ENCODE peak calls at places on chromosomes 7 and 10, in ten cellular contexts. Y is adrenal gland, P is endothelial cell of umbilical vein, V is transverse colon, O is uterus, S is ovary, F is A549, Z is Peyer's patch, U is lower leg skin, N is body of pancreas. T is an unnamed sample.

GRCh38 chr10:1671366-1672000 is 65.8 kb downstream of the ADARB2 start:
- DNase-seq in Y (no peak), P (no peak), V (no peak), O (no peak), S (no peak), F (no peak), Z (peak), U (no peak), N (no peak), T (no peak)

GRCh38 chr10:25912796-25913195 is 21.2 kb upstream of the MYO3A start:
- DNase-seq in Y (no peak), P (no peak), V (no peak), O (no peak), S (no peak), F (no peak), Z (no peak), U (no peak), N (no peak), T (no peak)

GRCh38 chr7:66629222-66629658 is 559 bp downstream of the KCTD7 start:
- DNase-seq in Y (peak), P (peak), V (peak), O (no peak), S (no peak), F (no peak), Z (peak), U (peak), N (no peak), T (no peak)

GRCh38 chr7:122316467-122317394 is 12.2 kb upstream of the FEZF1 start:
- DNase-seq in Y (no peak), P (no peak), V (peak), O (no peak), S (peak), F (no peak), Z (no peak), U (no peak), N (no peak), T (no peak)

GRCh38 chr7:43943702-43944187 is 17.5 kb downstream of the UBE2D4 start:
- DNase-seq in Y (no peak), P (no peak), V (no peak), O (no peak), S (no peak), F (no peak), Z (no peak), U (no peak), N (no peak), T (no peak)

GRCh38 chr7:91812388-91812787 is 68.1 kb downstream of the MTERF1 start:
- DNase-seq in Y (no peak), P (no peak), V (no peak), O (no peak), S (no peak), F (no peak), Z (no peak), U (no peak), N (no peak), T (no peak)

GRCh38 chr10:47370015-47370767 is 13.9 kb downstream of the ZNF488 start:
- DNase-seq in Y (peak), P (no peak), V (no peak), O (no peak), S (no peak), F (no peak), Z (peak), U (peak), N (peak), T (no peak)

GRCh38 chr7:139131622-139132021 is 22.1 kb upstream of the ZC3HAV1 start:
- DNase-seq in Y (no peak), P (no peak), V (no peak), O (no peak), S (no peak), F (no peak), Z (no peak), U (no peak), N (no peak), T (no peak)

GRCh38 chr7:137454169-137455166 is 110.9 kb upstream of the PTN start:
- DNase-seq in Y (peak), P (peak), V (peak), O (peak), S (no peak), F (peak), Z (peak), U (peak), N (no peak), T (no peak)

GRCh38 chr7:134457166-134457565 is 1.7 kb downstream of the AKR1B1 start:
- DNase-seq in Y (no peak), P (no peak), V (no peak), O (no peak), S (no peak), F (no peak), Z (no peak), U (no peak), N (no peak), T (no peak)

GRCh38 chr10:50360486-50360885 is 109.2 kb upstream of the ASAH2 start:
- DNase-seq in Y (no peak), P (no peak), V (no peak), O (no peak), S (no peak), F (no peak), Z (no peak), U (no peak), N (no peak), T (no peak)

GRCh38 chr7:29894238-29894637 is 87.9 kb downstream of the WIPF3 start:
- DNase-seq in Y (no peak), P (no peak), V (no peak), O (no peak), S (no peak), F (no peak), Z (no peak), U (no peak), N (no peak), T (no peak)

GRCh38 chr10:85648279-85648754 is 718.3 kb downstream of the GRID1 start:
- DNase-seq in Y (no peak), P (no peak), V (no peak), O (no peak), S (no peak), F (no peak), Z (no peak), U (no peak), N (no peak), T (no peak)

GRCh38 chr10:92916433-92916832 is 68.1 kb downstream of the EXOC6 start:
- DNase-seq in Y (no peak), P (no peak), V (no peak), O (no peak), S (no peak), F (no peak), Z (no peak), U (no peak), N (no peak), T (no peak)

GRCh38 chr7:127377425-127377824 is 15.1 kb downstream of the ZNF800 start:
- DNase-seq in Y (no peak), P (no peak), V (no peak), O (no peak), S (no peak), F (no peak), Z (no peak), U (no peak), N (no peak), T (no peak)

GRCh38 chr7:158728911-158729645 is 24.5 kb upstream of the NCAPG2 start:
- DNase-seq in Y (peak), P (no peak), V (no peak), O (no peak), S (no peak), F (no peak), Z (no peak), U (peak), N (no peak), T (no peak)

GRCh38 chr10:16724509-16724908 is 92.7 kb downstream of the RSU1 start:
- DNase-seq in Y (no peak), P (no peak), V (no peak), O (no peak), S (no peak), F (no peak), Z (no peak), U (no peak), N (no peak), T (no peak)

GRCh38 chr10:126243306-126243705 is 145.0 kb downstream of the ADAM12 start:
- DNase-seq in Y (no peak), P (no peak), V (no peak), O (no peak), S (no peak), F (no peak), Z (no peak), U (no peak), N (no peak), T (no peak)

GRCh38 chr10:68406111-68406814 is 814 bp downstream of the RUFY2 start:
- DNase-seq in Y (peak), P (peak), V (peak), O (peak), S (no peak), F (peak), Z (peak), U (peak), N (peak), T (peak)

GRCh38 chr10:68408898-68409518 is 1.9 kb upstream of the RUFY2 start:
- DNase-seq in Y (no peak), P (no peak), V (no peak), O (no peak), S (no peak), F (no peak), Z (no peak), U (no peak), N (no peak), T (no peak)

GRCh38 chr10:68403701-68404100 is 3.4 kb downstream of the RUFY2 start:
- DNase-seq in Y (no peak), P (no peak), V (no peak), O (no peak), S (no peak), F (no peak), Z (no peak), U (no peak), N (no peak), T (no peak)

GRCh38 chr10:68402271-68402670 is 4.8 kb downstream of the RUFY2 start:
- DNase-seq in Y (no peak), P (no peak), V (no peak), O (no peak), S (no peak), F (no peak), Z (no peak), U (no peak), N (no peak), T (no peak)

DNA sequence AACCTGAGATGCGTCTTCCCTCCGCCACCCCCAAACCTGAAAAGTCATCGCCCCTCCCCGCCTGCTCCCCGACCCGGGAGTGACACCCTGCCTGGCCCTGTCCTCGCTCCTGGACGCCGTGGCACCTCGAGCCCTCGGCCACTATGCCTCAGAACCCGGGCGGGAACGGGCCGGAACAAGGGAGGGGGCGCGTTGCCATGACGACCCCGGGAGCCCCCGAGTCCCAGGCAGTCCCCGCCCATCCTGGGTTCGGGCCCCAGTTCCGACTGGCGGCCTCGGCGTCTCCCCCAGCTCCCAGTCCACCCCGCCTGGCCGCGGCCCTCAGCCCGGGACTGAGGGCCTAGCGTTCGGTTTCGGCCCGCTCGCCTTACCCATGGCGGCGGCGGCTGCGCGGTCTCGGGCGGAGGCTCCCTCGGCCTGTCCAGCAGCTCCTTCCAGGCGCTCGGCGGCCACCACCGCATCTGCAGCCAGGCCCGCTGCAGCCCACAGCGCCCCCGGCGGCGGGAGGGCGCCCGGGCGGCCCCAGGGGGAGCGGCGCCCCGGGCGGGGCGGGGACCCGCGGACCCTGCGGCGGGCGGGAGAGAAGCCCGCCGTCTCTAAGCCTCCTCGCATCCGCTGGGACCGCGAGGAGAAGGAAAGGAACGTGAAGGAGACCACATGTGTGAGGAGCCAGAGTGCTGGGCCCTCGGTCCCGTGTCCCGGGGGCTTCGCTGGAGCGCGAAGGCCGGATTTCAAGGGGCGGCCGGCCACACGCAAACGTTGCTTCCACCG is at the start of gene RUFY2:
- DNase-seq in Y (peak), P (peak), V (peak), O (peak), S (peak), F (peak), Z (peak), U (peak), N (peak), T (peak)
- TF ChIP-seq POLR2A in Y (peak), P (peak), V (peak), O (peak), S (peak), F (peak), Z (peak), U (no peak), N (peak), T (no peak)

GRCh38 chr10:24721254-24722106 is 2.2 kb downstream of the ARHGAP21 start:
- DNase-seq in Y (peak), P (peak), V (peak), O (peak), S (peak), F (peak), Z (peak), U (peak), N (peak), T (peak)

GRCh38 chr10:24723386-24723787 is 300 bp downstream of the ARHGAP21 start:
- DNase-seq in Y (no peak), P (no peak), V (peak), O (no peak), S (peak), F (no peak), Z (peak), U (no peak), N (no peak), T (no peak)

GRCh38 chr10:24722131-24722675 is 1.5 kb downstream of the ARHGAP21 start:
- DNase-seq in Y (no peak), P (peak), V (no peak), O (no peak), S (no peak), F (peak), Z (no peak), U (no peak), N (no peak), T (no peak)

GRCh38 chr10:24723788-24724380 is at the start of gene ARHGAP21:
- DNase-seq in Y (peak), P (peak), V (peak), O (peak), S (peak), F (peak), Z (peak), U (peak), N (peak), T (peak)

DNA sequence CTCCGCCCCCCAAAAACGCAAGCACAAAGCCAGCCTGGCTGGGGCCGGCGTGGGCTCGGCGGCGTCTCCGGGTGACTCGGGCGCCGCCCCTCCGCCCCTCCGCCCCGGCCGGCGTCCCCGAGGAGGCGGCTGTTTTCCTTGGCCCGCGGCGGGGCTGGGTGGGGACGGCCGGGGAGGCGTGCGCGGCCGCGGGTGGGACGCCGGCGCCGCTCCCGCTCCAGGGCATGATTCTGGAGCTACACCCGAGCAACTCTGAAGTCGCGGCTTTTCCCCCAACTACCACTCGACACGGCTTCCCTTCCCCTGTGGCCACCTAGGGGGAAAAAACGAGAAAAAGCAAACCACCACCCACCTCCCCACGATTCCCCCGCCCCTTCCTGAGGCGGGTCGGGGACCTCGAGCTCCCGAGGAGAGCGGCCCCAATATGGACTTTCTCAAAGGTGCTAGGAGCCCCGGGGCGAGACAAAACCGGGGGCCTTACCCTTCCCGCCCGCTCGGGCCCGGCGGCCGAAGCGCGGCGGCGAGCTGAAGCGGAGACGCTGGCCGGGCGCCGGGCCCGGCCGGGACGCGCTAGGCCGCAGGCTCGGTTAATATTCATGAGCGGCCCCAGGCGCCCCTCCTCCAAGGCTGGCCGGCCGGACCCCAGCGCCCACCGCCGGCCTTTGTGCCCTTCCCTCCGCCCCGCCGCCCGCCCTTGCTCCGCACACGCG is 856 bp downstream of the ARHGAP21 start:
- DNase-seq in Y (peak), P (peak), V (peak), O (peak), S (peak), F (peak), Z (peak), U (peak), N (peak), T (peak)
- TF ChIP-seq POLR2A in Y (no peak), P (no peak), V (peak), O (no peak), S (no peak), F (peak), Z (no peak), U (no peak), N (peak), T (no peak)

GRCh38 chr10:78302989-78303854 is 269.6 kb downstream of the RPS24 start:
- DNase-seq in Y (peak), P (peak), V (peak), O (peak), S (peak), F (peak), Z (peak), U (peak), N (peak), T (peak)
- TF ChIP-seq POLR2A in Y (peak), P (peak), V (peak), O (peak), S (no peak), F (peak), Z (peak), U (no peak), N (peak), T (peak)

DNA sequence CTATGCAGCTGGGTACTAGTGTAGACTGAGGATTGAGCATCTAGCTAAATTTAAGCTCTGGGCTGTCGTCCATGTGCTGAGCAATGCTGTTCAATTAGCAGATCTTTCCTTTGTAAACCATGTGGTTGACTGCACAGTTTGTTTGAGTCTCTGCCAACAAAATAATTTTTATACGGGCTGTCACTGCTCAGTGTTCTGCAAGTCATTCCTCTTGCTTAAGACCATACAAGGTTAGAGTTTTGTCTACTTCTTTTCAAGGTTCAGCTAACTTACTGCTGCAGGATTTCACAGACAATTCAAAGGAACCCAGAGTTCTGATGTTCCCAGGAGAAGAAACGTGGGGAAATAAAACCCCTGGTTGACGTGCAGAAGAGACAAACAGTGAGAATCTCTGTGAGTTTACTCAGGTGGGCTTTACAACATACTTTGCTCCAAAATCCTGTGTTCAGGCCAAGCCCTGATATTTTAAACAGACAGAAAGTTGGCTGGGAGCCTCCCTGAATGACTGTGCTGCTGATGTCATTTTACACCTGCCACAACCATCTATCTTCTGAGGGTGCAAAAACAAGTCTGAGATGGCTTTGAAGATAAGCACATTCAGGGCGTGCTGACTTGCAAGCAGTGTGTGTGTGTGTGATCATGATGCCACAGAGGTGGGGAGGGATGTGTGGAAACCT is 177.1 kb upstream of the SVIL start:
- DNase-seq in Y (peak), P (peak), V (peak), O (peak), S (peak), F (peak), Z (no peak), U (no peak), N (peak), T (peak)
- TF ChIP-seq POLR2A in Y (no peak), P (no peak), V (no peak), O (peak), S (no peak), F (no peak), Z (no peak), U (no peak), N (no peak), T (no peak)

GRCh38 chr10:130511801-130512200 is 375.6 kb downstream of the GLRX3 start:
- DNase-seq in Y (no peak), P (no peak), V (no peak), O (no peak), S (no peak), F (no peak), Z (no peak), U (no peak), N (no peak), T (no peak)

GRCh38 chr10:130515670-130516069 is 379.5 kb downstream of the GLRX3 start:
- DNase-seq in Y (no peak), P (no peak), V (no peak), O (no peak), S (no peak), F (no peak), Z (no peak), U (no peak), N (no peak), T (no peak)

GRCh38 chr10:130512936-130513335 is 376.7 kb downstream of the GLRX3 start:
- DNase-seq in Y (no peak), P (no peak), V (no peak), O (no peak), S (no peak), F (no peak), Z (no peak), U (no peak), N (no peak), T (no peak)

GRCh38 chr10:130516141-130516540 is 379.9 kb downstream of the GLRX3 start:
- DNase-seq in Y (no peak), P (no peak), V (no peak), O (no peak), S (no peak), F (no peak), Z (no peak), U (no peak), N (no peak), T (no peak)

DNA sequence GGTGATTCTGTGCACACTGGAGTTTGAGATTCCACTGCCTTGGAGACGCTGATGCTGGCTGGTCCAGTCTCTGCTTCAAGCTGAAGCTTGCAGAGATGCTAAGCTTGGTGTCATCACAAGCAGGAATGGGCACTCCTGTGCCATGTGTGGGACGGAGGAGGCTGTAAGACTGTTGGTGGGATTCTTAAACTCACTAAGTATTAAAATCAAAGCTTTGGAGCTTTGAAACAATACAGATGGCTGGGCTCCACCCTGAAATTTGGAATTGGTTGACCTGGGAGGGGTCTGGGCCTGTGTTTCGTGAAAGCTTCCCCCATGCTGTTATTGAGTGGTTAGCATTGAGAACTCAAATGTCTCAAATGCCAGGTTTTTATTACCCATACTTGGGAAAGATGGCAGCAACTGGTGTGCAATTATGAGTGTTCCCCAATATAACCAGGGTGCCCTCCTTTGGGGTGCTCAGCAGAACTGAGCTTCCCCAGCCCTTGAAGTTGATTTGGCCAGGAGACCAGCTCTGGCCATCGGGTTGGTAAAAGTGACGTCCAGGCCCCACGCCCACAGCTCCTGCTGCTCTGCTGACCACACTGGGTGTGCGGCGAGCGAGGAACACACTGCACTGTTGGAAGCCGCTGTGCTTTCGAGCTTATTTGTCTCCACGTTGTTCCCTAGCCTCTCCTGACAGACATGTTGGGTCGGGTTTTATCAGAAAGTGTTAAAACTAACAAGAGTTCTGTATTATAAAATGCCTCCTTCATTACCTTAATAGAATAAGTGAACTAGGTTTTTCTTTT is 377.7 kb downstream of the GLRX3 start:
- DNase-seq in Y (no peak), P (no peak), V (no peak), O (no peak), S (no peak), F (no peak), Z (no peak), U (no peak), N (no peak), T (no peak)
- TF ChIP-seq POLR2A in Y (no peak), P (no peak), V (no peak), O (no peak), S (no peak), F (no peak), Z (no peak), U (no peak), N (no peak), T (no peak)

T was measured in prostate gland.